ENCODE peak calls at places on chromosome 6, in five cellular contexts. H is RWPE2, E is heart right ventricle, T is pancreas, Z is mucosa of descending colon. L is an unnamed sample.

GRCh38 chr6:44263357-44264100 is 1.8 kb downstream of the NFKBIE start:
- DNase-seq in E (no peak), H (no peak), T (no peak), Z (peak; percentile 68), L (peak; percentile 76)

GRCh38 chr6:31795616-31796298 is at the start of gene VARS1:
- DNase-seq in H (peak; percentile 89), E (peak; percentile 90), T (peak; percentile 94), Z (peak; percentile 97), L (peak; percentile 98)

GRCh38 chr6:52526634-52527033 is 50.2 kb downstream of the TRAM2 start:
- DNase-seq in Z (no peak), T (no peak), E (no peak), H (no peak), L (no peak)

GRCh38 chr6:80469977-80470376 is 363.5 kb downstream of the BCKDHB start:
- DNase-seq in E (no peak), T (no peak), Z (no peak), H (no peak), L (no peak)

GRCh38 chr6:137903933-137904821 is 37.1 kb downstream of the TNFAIP3 start:
- DNase-seq in E (no peak), H (no peak), T (no peak), Z (no peak), L (peak; percentile 48)

GRCh38 chr6:26351544-26351953 is 13.4 kb upstream of the BTN3A2 start:
- DNase-seq in Z (no peak), T (no peak), E (no peak), H (peak; percentile 79), L (no peak)

GRCh38 chr6:148967546-148967945 is 220.7 kb downstream of the UST start:
- DNase-seq in H (no peak), E (no peak), Z (no peak), T (no peak), L (no peak)

GRCh38 chr6:108321253-108321740 is 26.4 kb downstream of the AFG1L start:
- DNase-seq in E (no peak), Z (no peak), H (no peak), T (no peak), L (no peak)

GRCh38 chr6:157520986-157521664 is 140.1 kb downstream of the ZDHHC14 start:
- DNase-seq in Z (no peak), E (no peak), H (no peak), T (no peak), L (no peak)

DNA sequence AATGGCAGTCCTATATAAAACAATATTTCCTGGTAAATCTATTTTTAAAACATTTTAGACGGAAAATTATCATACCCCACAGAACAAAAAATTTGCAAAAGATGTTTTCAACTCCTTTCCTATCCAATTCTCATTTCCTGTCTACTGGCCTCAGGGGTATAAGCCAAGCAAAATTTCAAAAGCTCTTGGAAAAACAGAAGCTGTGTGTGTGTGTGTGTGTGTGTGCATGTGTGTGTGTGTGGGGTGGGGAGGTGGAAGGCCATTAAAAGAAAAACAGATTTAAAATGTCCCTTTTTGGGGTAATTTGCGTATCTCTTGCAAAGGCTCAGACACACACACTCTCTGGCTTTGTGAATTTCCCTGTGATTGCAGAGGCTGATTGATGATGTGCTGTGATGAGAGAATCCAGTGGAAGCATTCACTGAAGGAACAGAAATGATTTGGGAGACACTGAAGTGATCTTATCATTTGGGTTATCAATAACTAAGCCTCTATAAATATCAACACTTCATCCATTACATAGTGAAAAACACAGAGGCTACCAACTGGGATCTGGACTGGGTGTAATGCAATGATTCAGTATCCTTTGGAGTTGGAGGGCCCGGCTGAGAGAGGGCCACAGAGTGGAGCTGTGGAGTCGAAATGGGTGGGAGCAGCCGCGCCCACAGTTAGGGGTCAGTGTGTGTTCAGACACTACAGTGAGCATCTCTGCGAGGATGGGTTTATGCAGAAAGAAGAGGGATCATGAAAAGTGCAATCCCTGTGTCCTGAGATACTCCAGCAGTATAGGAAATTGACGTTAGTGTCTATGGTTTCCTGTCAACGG is 106.8 kb upstream of the PREP start:
- DNase-seq in E (peak; percentile 82), Z (no peak), H (no peak), T (no peak), L (no peak)
- TF ChIP-seq CTCF in E (peak; percentile 16), Z (no peak), H (peak; percentile 7), T (no peak), L (no peak)

DNA sequence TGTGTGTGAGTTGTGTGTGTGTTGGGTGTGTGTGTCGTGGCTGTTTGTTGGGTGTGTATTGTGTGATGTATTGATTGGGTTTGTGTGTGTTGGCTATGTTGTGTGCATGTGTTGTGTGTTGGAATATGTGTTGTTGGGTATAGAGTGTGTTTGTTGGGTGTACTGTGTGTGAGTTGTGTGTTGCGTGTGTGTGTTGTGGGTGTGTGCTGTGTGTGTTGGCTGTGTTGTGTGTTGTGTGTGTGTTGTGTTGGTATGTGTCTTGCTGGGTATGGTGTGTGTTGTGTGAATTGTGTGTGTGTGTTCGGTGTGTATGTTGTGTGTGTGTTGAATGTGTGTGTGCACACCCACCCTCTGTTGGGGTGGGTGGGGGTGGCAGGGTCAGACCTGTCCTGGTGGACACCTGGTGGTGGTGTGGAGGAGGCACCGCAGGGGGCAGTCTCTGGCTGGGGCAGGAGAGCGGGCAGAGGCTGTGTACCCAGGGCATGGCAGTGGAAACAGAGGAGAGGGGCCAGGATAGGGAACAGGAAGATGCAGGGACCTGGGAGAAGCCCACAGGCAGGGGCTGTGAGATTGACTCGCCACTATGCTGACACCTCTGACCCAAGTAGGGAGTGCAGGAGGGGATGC is 25.5 kb upstream of the PXDC1 start:
- DNase-seq in T (no peak), H (no peak), Z (no peak), E (no peak), L (no peak)
- TF ChIP-seq CTCF in T (no peak), H (no peak), Z (no peak), E (no peak), L (no peak)

GRCh38 chr6:98092326-98092725 is 742.0 kb upstream of the POU3F2 start:
- DNase-seq in Z (no peak), H (no peak), T (no peak), E (no peak), L (no peak)
- TF ChIP-seq CTCF in Z (no peak), H (no peak), T (no peak), E (no peak), L (no peak)

DNA sequence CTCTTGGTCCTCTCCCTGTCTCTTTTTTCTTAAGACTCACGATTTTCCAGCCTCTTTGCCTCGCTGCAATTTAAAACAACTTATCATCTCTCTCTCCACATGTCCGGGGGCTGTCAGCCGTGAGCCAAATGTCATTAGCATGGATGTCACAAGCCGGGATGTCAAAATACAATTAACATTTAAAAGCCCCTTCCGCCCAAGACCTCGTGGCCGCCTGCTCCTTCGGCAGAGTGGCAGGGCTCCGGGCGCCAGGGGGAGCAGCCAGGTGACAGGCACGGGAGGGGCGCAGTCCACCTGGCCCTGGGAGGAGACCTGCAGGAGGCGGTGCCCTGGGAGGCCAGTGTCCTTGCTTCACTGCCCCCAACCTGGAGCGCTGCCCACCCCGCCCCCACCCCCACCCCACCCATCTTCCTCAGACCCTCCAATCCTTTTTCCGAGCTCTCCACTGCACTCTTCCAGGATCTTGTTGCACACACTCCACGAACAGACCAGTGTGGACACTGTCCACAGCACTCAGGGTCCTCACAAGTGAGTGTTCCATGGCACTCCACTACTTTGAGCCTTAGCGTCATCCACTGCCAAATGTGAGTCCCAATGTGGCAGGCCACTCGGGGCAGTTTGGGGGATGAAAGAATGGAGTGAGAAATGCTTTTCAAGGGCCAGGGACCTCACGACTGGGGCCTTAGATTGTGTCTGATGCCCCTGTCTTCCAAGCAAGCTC is 5.6 kb upstream of the GRM4 start:
- DNase-seq in T (no peak), H (peak; percentile 47), Z (no peak), E (no peak), L (no peak)
- TF ChIP-seq CTCF in T (no peak), H (peak; percentile 7), Z (no peak), E (no peak), L (no peak)

GRCh38 chr6:168232989-168233874 is 86.3 kb downstream of the DACT2 start:
- DNase-seq in T (no peak), E (no peak), H (no peak), Z (no peak), L (no peak)
- TF ChIP-seq CTCF in T (no peak), E (no peak), H (no peak), Z (no peak), L (no peak)

GRCh38 chr6:121791396-121792315 is 356.2 kb downstream of the GJA1 start:
- DNase-seq in Z (no peak), E (no peak), H (no peak), T (no peak), L (no peak)
- TF ChIP-seq CTCF in Z (no peak), E (no peak), H (no peak), T (no peak), L (no peak)

GRCh38 chr6:21312118-21312517 is 281.4 kb upstream of the SOX4 start:
- DNase-seq in Z (no peak), H (no peak), T (no peak), E (no peak), L (no peak)
- TF ChIP-seq CTCF in Z (no peak), H (no peak), T (no peak), E (no peak), L (no peak)

GRCh38 chr6:136212616-136213396 is 37.3 kb downstream of the MTFR2 start:
- DNase-seq in H (no peak), E (no peak), Z (no peak), T (no peak), L (no peak)

GRCh38 chr6:136209496-136209895 is 40.6 kb downstream of the MTFR2 start:
- DNase-seq in Z (no peak), T (no peak), E (no peak), H (no peak), L (no peak)

GRCh38 chr6:136213853-136214252 is 36.3 kb downstream of the MTFR2 start:
- DNase-seq in T (no peak), E (no peak), H (no peak), Z (no peak), L (no peak)

GRCh38 chr6:136210450-136211165 is 39.5 kb downstream of the MTFR2 start:
- DNase-seq in T (no peak), H (no peak), E (no peak), Z (no peak), L (no peak)

DNA sequence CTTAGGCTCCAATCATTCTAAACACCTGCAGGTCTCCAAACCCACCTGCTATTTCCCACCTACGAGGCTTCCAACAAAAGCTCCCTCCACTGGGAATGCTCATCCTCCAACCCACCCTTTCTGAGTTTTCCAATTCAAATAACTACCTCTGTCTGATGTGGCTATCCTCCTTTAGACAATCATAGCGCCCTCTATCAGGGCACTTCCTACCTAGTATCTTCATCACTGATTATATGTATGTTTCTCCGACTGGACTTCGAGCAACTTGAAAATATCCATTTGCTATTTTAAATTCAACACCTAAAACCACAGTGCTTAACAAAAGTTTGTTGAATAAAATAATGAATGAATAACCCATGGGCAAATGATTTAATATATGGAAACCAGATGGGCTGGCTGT is 41.3 kb downstream of the MTFR2 start:
- DNase-seq in E (no peak), Z (no peak), H (no peak), T (no peak), L (no peak)
- TF ChIP-seq CTCF in E (no peak), Z (no peak), H (no peak), T (no peak), L (no peak)

L was measured in GM20000.